ENCODE peak calls at places on chromosomes 16 and 17, in seven cellular contexts. R, O, E, P, H, N and K are unnamed samples. For H4K20me1 and H3F3A, the result is how much of the 10 kb centered on the place peaks cover.

GRCh38 chr16:68662035-68662434 is 16.9 kb downstream of the CDH3 start:
- DNase-seq in R (no peak), O (no peak), E (no peak), P (no peak), H (no peak), N (no peak), K (no peak)

GRCh38 chr16:85557083-85557975 is 55.8 kb upstream of the GSE1 start:
- DNase-seq in R (peak), O (peak), E (peak), P (peak), H (peak), N (peak), K (peak)

GRCh38 chr17:2798679-2799078 is 2.4 kb downstream of the RAP1GAP2 start:
- DNase-seq in R (peak), O (no peak), E (peak), P (no peak), H (no peak), N (no peak), K (no peak)

GRCh38 chr16:85820604-85821372 is 21.3 kb downstream of the COX4I1 start:
- DNase-seq in R (no peak), O (no peak), E (no peak), P (no peak), H (no peak), N (peak), K (no peak)

GRCh38 chr16:2179576-2179975 is 16.8 kb downstream of the CASKIN1 start:
- DNase-seq in R (no peak), O (no peak), E (no peak), P (no peak), H (no peak), N (no peak), K (no peak)

GRCh38 chr17:49582055-49582703 is 6.5 kb downstream of the NXPH3 start:
- DNase-seq in R (no peak), O (peak), E (no peak), P (no peak), H (no peak), N (no peak), K (no peak)

GRCh38 chr17:30954046-30954805 is 16.6 kb upstream of the RNF135 start:
- DNase-seq in R (no peak), O (no peak), E (no peak), P (no peak), H (no peak), N (no peak), K (no peak)

GRCh38 chr17:27631409-27631755 is 394 bp downstream of the LGALS9 start:
- DNase-seq in R (no peak), O (no peak), E (no peak), P (no peak), H (no peak), N (no peak), K (no peak)

GRCh38 chr17:35094902-35095301 is 24.8 kb downstream of the RAD51D start:
- DNase-seq in R (no peak), O (no peak), E (no peak), P (peak), H (no peak), N (peak), K (peak)
- H4K20me1 ChIP-seq in R (under half), O (under half), E (under half), P (under half), H (under half), N (under half), K (under half)

DNA sequence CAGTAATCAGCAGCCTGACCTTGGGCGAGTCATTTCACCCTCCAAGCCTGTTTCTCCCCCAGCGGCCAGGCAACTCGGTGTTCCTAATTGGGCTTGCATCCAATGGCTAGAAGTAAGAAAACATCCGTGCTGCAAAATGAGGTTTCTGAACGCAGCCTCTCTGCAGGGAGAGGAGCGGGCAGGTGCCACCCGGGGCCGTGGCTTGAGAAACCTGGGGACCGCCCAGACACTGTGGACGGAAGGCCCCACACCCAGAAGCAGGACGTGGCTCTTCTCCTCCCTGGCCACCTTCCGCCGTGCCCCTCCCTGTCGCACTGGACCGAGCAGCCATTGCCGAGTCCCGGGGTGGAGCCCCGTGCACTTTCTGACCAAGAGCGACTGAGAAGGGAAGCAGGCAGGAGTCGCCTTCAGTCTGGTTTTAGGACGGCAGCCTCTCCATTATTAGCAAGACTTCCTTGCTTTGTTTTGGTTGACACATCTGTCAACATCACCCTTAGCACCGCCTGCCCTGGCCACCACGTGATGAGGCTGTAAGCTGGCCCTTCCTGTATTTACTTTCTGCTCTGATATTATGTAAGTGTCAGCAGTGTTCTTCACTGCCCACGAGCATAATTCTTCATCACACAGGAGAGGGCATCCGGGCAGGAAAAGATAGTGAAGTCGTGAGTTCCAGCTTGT is 785 bp downstream of the HERPUD1 start:
- DNase-seq in R (peak), O (peak), E (peak), P (peak), H (peak), N (peak), K (peak)
- H3F3A ChIP-seq in R (under half), O (under half), E (under half), P (under half), H (half or more), N (under half), K (under half)

GRCh38 chr17:21302711-21303425 is 18.4 kb downstream of the MAP2K3 start:
- DNase-seq in R (no peak), O (peak), E (no peak), P (no peak), H (no peak), N (no peak), K (no peak)
- H4K20me1 ChIP-seq in R (under half), O (under half), E (under half), P (under half), H (under half), N (under half), K (under half)

GRCh38 chr17:64048805-64049204 is 28.4 kb upstream of the ICAM2 start:
- DNase-seq in R (no peak), O (no peak), E (no peak), P (no peak), H (no peak), N (no peak), K (no peak)
- H3F3A ChIP-seq in R (under half), O (under half), E (under half), P (under half), H (under half), N (under half), K (under half)

GRCh38 chr17:75404223-75404738 is 1.2 kb downstream of the GRB2 start:
- DNase-seq in R (peak), O (peak), E (peak), P (peak), H (peak), N (peak), K (peak)
- H4K20me1 ChIP-seq in R (under half), O (under half), E (under half), P (under half), H (under half), N (under half), K (under half)